ENCODE peak calls at places on chromosomes 12 and 14, in seven cellular contexts. One of them, this sample, is unnamed.

GRCh38 chr12:52946797-52947547 is 1.9 kb upstream of the KRT18 start:
- DNase-seq in brain microvascular endothelial cell: no peak
- DNase-seq in thoracic aorta: no peak
- DNase-seq in transverse colon: no peak
- DNase-seq in upper lobe of left lung: peak
- DNase-seq in kidney: no peak
- DNase-seq in GM23338: no peak
- DNase-seq in this sample: no peak

GRCh38 chr14:50351016-50351415 is 38.9 kb downstream of the DMAC2L start:
- DNase-seq in GM23338: no peak
- DNase-seq in kidney: no peak
- DNase-seq in thoracic aorta: no peak
- DNase-seq in brain microvascular endothelial cell: peak
- DNase-seq in upper lobe of left lung: no peak
- DNase-seq in transverse colon: no peak
- DNase-seq in this sample: no peak

GRCh38 chr14:65575389-65575788 is 162.9 kb downstream of the FUT8 start:
- DNase-seq in brain microvascular endothelial cell: no peak
- DNase-seq in thoracic aorta: no peak
- DNase-seq in upper lobe of left lung: no peak
- DNase-seq in GM23338: no peak
- DNase-seq in kidney: no peak
- DNase-seq in transverse colon: no peak
- DNase-seq in this sample: no peak

GRCh38 chr12:6207254-6207942 is 7.2 kb downstream of the CD9 start:
- DNase-seq in GM23338: no peak
- DNase-seq in transverse colon: no peak
- DNase-seq in brain microvascular endothelial cell: no peak
- DNase-seq in kidney: no peak
- DNase-seq in thoracic aorta: no peak
- DNase-seq in upper lobe of left lung: no peak
- DNase-seq in this sample: no peak

GRCh38 chr14:42555365-42555764 is 948.7 kb downstream of the LRFN5 start:
- DNase-seq in upper lobe of left lung: no peak
- DNase-seq in kidney: no peak
- DNase-seq in transverse colon: no peak
- DNase-seq in brain microvascular endothelial cell: no peak
- DNase-seq in thoracic aorta: no peak
- DNase-seq in GM23338: no peak
- DNase-seq in this sample: no peak

GRCh38 chr12:117143008-117143532 is 43.9 kb upstream of the TESC start:
- DNase-seq in GM23338: no peak
- DNase-seq in transverse colon: no peak
- DNase-seq in kidney: no peak
- DNase-seq in brain microvascular endothelial cell: peak
- DNase-seq in upper lobe of left lung: no peak
- DNase-seq in thoracic aorta: no peak
- DNase-seq in this sample: no peak

GRCh38 chr12:132723764-132724140 is 13.1 kb downstream of the PGAM5 start:
- DNase-seq in transverse colon: no peak
- DNase-seq in brain microvascular endothelial cell: peak
- DNase-seq in upper lobe of left lung: no peak
- DNase-seq in GM23338: no peak
- DNase-seq in thoracic aorta: no peak
- DNase-seq in kidney: no peak
- DNase-seq in this sample: no peak

GRCh38 chr14:59360923-59361794 is 104.0 kb downstream of the GPR135 start:
- DNase-seq in kidney: peak
- DNase-seq in thoracic aorta: no peak
- DNase-seq in upper lobe of left lung: peak
- DNase-seq in transverse colon: peak
- DNase-seq in GM23338: no peak
- DNase-seq in brain microvascular endothelial cell: peak
- DNase-seq in this sample: no peak

GRCh38 chr12:57772429-57773322 is at the start of gene EEF1AKMT3:
- DNase-seq in thoracic aorta: peak
- DNase-seq in GM23338: peak
- DNase-seq in kidney: peak
- DNase-seq in brain microvascular endothelial cell: peak
- DNase-seq in transverse colon: peak
- DNase-seq in upper lobe of left lung: peak
- DNase-seq in this sample: no peak

GRCh38 chr14:101174980-101175606 is 271.6 kb upstream of the RTL1 start:
- DNase-seq in thoracic aorta: no peak
- DNase-seq in GM23338: no peak
- DNase-seq in upper lobe of left lung: no peak
- DNase-seq in kidney: no peak
- DNase-seq in brain microvascular endothelial cell: no peak
- DNase-seq in transverse colon: no peak
- DNase-seq in this sample: no peak

GRCh38 chr12:70251226-70251625 is 8.0 kb downstream of the CNOT2 start:
- DNase-seq in brain microvascular endothelial cell: no peak
- DNase-seq in upper lobe of left lung: no peak
- DNase-seq in transverse colon: no peak
- DNase-seq in kidney: no peak
- DNase-seq in thoracic aorta: no peak
- DNase-seq in GM23338: peak
- DNase-seq in this sample: no peak

GRCh38 chr12:84077692-84078091 is 834.9 kb downstream of the SLC6A15 start:
- DNase-seq in brain microvascular endothelial cell: no peak
- DNase-seq in kidney: no peak
- DNase-seq in GM23338: no peak
- DNase-seq in thoracic aorta: no peak
- DNase-seq in upper lobe of left lung: no peak
- DNase-seq in transverse colon: no peak
- DNase-seq in this sample: no peak

GRCh38 chr12:43306066-43306465 is 245.9 kb downstream of the ADAMTS20 start:
- DNase-seq in upper lobe of left lung: no peak
- DNase-seq in transverse colon: no peak
- DNase-seq in kidney: no peak
- DNase-seq in thoracic aorta: no peak
- DNase-seq in GM23338: no peak
- DNase-seq in brain microvascular endothelial cell: peak
- DNase-seq in this sample: no peak

GRCh38 chr12:38157274-38157932 is 159.2 kb upstream of the ALG10B start:
- DNase-seq in GM23338: no peak
- DNase-seq in thoracic aorta: no peak
- DNase-seq in brain microvascular endothelial cell: no peak
- DNase-seq in kidney: no peak
- DNase-seq in upper lobe of left lung: peak
- DNase-seq in transverse colon: no peak
- DNase-seq in this sample: no peak

GRCh38 chr14:86072134-86072894 is 542.4 kb downstream of the FLRT2 start:
- DNase-seq in transverse colon: no peak
- DNase-seq in upper lobe of left lung: no peak
- DNase-seq in brain microvascular endothelial cell: no peak
- DNase-seq in kidney: no peak
- DNase-seq in GM23338: no peak
- DNase-seq in thoracic aorta: no peak
- DNase-seq in this sample: no peak

GRCh38 chr12:20601668-20602280 is 93.4 kb upstream of the SLCO1C1 start:
- DNase-seq in brain microvascular endothelial cell: no peak
- DNase-seq in thoracic aorta: no peak
- DNase-seq in upper lobe of left lung: no peak
- DNase-seq in kidney: no peak
- DNase-seq in transverse colon: no peak
- DNase-seq in GM23338: peak
- DNase-seq in this sample: no peak

GRCh38 chr12:76914102-76914859 is 35.5 kb upstream of the CSRP2 start:
- DNase-seq in brain microvascular endothelial cell: no peak
- DNase-seq in thoracic aorta: no peak
- DNase-seq in kidney: no peak
- DNase-seq in transverse colon: no peak
- DNase-seq in GM23338: no peak
- DNase-seq in upper lobe of left lung: no peak
- DNase-seq in this sample: no peak

GRCh38 chr14:20697273-20698017 is 8.9 kb downstream of the ANG start:
- DNase-seq in upper lobe of left lung: no peak
- DNase-seq in thoracic aorta: no peak
- DNase-seq in kidney: no peak
- DNase-seq in transverse colon: peak
- DNase-seq in GM23338: peak
- DNase-seq in brain microvascular endothelial cell: peak
- DNase-seq in this sample: no peak

GRCh38 chr12:20493924-20494323 is 125.6 kb downstream of the PDE3A start:
- DNase-seq in kidney: no peak
- DNase-seq in thoracic aorta: no peak
- DNase-seq in brain microvascular endothelial cell: no peak
- DNase-seq in upper lobe of left lung: no peak
- DNase-seq in GM23338: no peak
- DNase-seq in transverse colon: no peak
- DNase-seq in this sample: no peak

GRCh38 chr12:12722351-12723146 is 5.4 kb downstream of the CDKN1B start:
- DNase-seq in kidney: no peak
- DNase-seq in upper lobe of left lung: no peak
- DNase-seq in thoracic aorta: no peak
- DNase-seq in brain microvascular endothelial cell: no peak
- DNase-seq in transverse colon: no peak
- DNase-seq in GM23338: no peak
- DNase-seq in this sample: no peak

GRCh38 chr14:52840916-52841315 is 49.5 kb upstream of the GNPNAT1 start:
- DNase-seq in kidney: no peak
- DNase-seq in brain microvascular endothelial cell: peak
- DNase-seq in transverse colon: no peak
- DNase-seq in thoracic aorta: no peak
- DNase-seq in upper lobe of left lung: no peak
- DNase-seq in GM23338: no peak
- DNase-seq in this sample: no peak

GRCh38 chr12:49021292-49021915 is 2.8 kb upstream of the PRKAG1 start:
- DNase-seq in thoracic aorta: no peak
- DNase-seq in GM23338: no peak
- DNase-seq in kidney: no peak
- DNase-seq in brain microvascular endothelial cell: no peak
- DNase-seq in transverse colon: peak
- DNase-seq in upper lobe of left lung: peak
- DNase-seq in this sample: no peak

DNA sequence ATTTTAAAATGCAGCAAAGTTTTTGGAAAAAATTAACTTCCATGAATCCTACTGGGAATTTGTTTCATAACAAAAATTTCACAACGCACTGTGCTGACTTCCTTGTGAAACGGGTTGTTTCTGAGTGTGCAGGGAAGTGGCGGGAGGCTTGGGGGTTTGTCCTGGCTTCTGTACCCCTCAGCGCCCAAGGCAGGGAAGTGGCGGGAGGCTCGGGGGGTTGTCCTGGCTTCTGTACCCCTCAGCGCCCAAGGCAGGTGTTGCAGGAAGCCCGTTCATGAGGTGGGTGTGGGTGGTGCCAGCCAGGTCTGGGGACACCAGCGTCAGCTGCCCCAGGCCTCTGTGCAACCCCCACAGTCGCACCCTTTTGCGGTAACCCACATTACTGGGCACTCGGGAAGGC is 25.1 kb downstream of the ADGRD1 start:
- DNase-seq in kidney: no peak
- DNase-seq in upper lobe of left lung: no peak
- DNase-seq in GM23338: no peak
- DNase-seq in transverse colon: no peak
- DNase-seq in brain microvascular endothelial cell: no peak
- DNase-seq in thoracic aorta: no peak
- DNase-seq in this sample: no peak
- H3K27ac ChIP-seq in kidney: no peak
- H3K27ac ChIP-seq in upper lobe of left lung: no peak
- H3K27ac ChIP-seq in GM23338: no peak
- H3K27ac ChIP-seq in transverse colon: no peak
- H3K27ac ChIP-seq in brain microvascular endothelial cell: no peak
- H3K27ac ChIP-seq in thoracic aorta: no peak
- H3K27ac ChIP-seq in this sample: no peak

GRCh38 chr14:32913725-32914124 is 25.0 kb upstream of the NPAS3 start:
- DNase-seq in transverse colon: no peak
- DNase-seq in GM23338: no peak
- DNase-seq in thoracic aorta: no peak
- DNase-seq in kidney: no peak
- DNase-seq in upper lobe of left lung: no peak
- DNase-seq in brain microvascular endothelial cell: peak
- DNase-seq in this sample: no peak
- TF ChIP-seq CTCF in transverse colon: no peak
- TF ChIP-seq CTCF in GM23338: no peak
- TF ChIP-seq CTCF in thoracic aorta: no peak
- TF ChIP-seq CTCF in kidney: no peak
- TF ChIP-seq CTCF in upper lobe of left lung: no peak
- TF ChIP-seq CTCF in brain microvascular endothelial cell: peak
- TF ChIP-seq CTCF in this sample: no peak

GRCh38 chr14:38992067-38992835 is 110.8 kb downstream of the SEC23A start:
- DNase-seq in transverse colon: no peak
- DNase-seq in GM23338: no peak
- DNase-seq in upper lobe of left lung: no peak
- DNase-seq in brain microvascular endothelial cell: no peak
- DNase-seq in thoracic aorta: no peak
- DNase-seq in kidney: no peak
- DNase-seq in this sample: no peak

GRCh38 chr14:38982837-38983236 is 120.2 kb downstream of the SEC23A start:
- DNase-seq in transverse colon: no peak
- DNase-seq in kidney: no peak
- DNase-seq in brain microvascular endothelial cell: no peak
- DNase-seq in upper lobe of left lung: no peak
- DNase-seq in thoracic aorta: no peak
- DNase-seq in GM23338: no peak
- DNase-seq in this sample: no peak

GRCh38 chr14:38989917-38990546 is 113.0 kb downstream of the SEC23A start:
- DNase-seq in upper lobe of left lung: no peak
- DNase-seq in kidney: no peak
- DNase-seq in thoracic aorta: no peak
- DNase-seq in transverse colon: no peak
- DNase-seq in GM23338: no peak
- DNase-seq in brain microvascular endothelial cell: no peak
- DNase-seq in this sample: no peak

DNA sequence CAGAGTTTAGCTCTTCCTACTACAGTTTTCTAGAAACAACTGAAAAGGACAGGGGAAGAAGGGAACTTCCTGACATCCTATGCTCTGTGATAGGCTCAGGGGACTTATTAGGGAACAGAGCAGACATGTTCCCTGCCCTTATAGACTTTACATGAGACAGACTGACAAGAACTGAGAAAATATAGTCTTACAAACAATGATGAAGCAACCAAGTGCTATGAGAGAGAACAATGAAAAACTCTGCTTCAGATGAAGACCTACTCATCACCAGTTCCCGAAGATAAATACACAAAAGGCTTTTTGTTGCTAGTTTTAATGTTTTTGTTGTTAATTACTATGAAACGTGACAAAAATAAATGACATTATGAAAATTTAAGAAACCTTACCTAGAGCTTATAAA is 115.3 kb downstream of the SEC23A start:
- DNase-seq in kidney: no peak
- DNase-seq in GM23338: no peak
- DNase-seq in brain microvascular endothelial cell: no peak
- DNase-seq in upper lobe of left lung: no peak
- DNase-seq in transverse colon: no peak
- DNase-seq in thoracic aorta: no peak
- DNase-seq in this sample: no peak
- H3K27ac ChIP-seq in kidney: no peak
- H3K27ac ChIP-seq in GM23338: no peak
- H3K27ac ChIP-seq in brain microvascular endothelial cell: no peak
- H3K27ac ChIP-seq in upper lobe of left lung: no peak
- H3K27ac ChIP-seq in transverse colon: no peak
- H3K27ac ChIP-seq in thoracic aorta: no peak
- H3K27ac ChIP-seq in this sample: no peak

DNA sequence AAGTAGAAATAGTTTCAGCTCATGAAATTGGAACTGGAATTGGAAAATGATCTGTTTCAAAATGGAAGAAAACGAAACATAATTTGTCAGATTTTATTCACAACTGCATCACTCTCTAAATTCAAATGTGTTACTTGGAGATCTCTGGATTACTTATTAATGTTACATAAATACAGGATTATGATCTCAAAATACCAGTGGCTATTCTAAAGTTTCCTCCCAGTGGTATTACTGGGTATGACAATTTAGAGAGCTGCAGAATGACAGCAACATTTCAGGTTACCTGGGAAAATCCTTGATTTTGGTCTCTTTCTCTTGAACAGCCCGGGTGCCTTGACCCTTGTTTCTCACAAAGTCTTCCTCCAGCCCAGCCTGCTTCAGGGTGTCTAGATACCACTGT is 14.2 kb downstream of the FAM161B start:
- DNase-seq in thoracic aorta: no peak
- DNase-seq in GM23338: peak
- DNase-seq in upper lobe of left lung: no peak
- DNase-seq in kidney: no peak
- DNase-seq in transverse colon: no peak
- DNase-seq in brain microvascular endothelial cell: no peak
- DNase-seq in this sample: no peak
- TF ChIP-seq CTCF in thoracic aorta: peak
- TF ChIP-seq CTCF in GM23338: peak
- TF ChIP-seq CTCF in upper lobe of left lung: no peak
- TF ChIP-seq CTCF in kidney: no peak
- TF ChIP-seq CTCF in transverse colon: peak
- TF ChIP-seq CTCF in brain microvascular endothelial cell: peak
- TF ChIP-seq CTCF in this sample: peak